ENCODE peak calls at places on chromosomes 16 and 17, in nine cellular contexts. I, N, A, O, L, B, H, R and U are unnamed samples.

GRCh38 chr17:50114849-50115357 is 15.1 kb downstream of the SAMD14 start:
- DNase-seq in I (peak; percentile 60), N (no peak), A (peak; percentile 61), O (peak; percentile 61), L (no peak), B (peak; percentile 79), H (no peak), R (no peak), U (no peak)

GRCh38 chr16:9151597-9151996 is 60.2 kb downstream of the HAPSTR1 start:
- DNase-seq in I (no peak), N (no peak), A (peak; percentile 34), O (peak; percentile 91), L (no peak), B (peak; percentile 36), H (no peak), R (no peak), U (no peak)

GRCh38 chr16:51393381-51394005 is 242.4 kb upstream of the SALL1 start:
- DNase-seq in I (peak; percentile 9), N (no peak), A (peak; percentile 19), O (peak; percentile 38), L (no peak), B (peak; percentile 48), H (no peak), R (no peak), U (no peak)

GRCh38 chr17:199806-200603 is 18.6 kb upstream of the DOC2B start:
- DNase-seq in I (no peak), N (no peak), A (no peak), O (no peak), L (no peak), B (peak; percentile 7), H (no peak), R (no peak), U (no peak)

GRCh38 chr16:72739577-72739976 is 308.4 kb downstream of the ZFHX3 start:
- DNase-seq in I (no peak), N (no peak), A (peak; percentile 31), O (no peak), L (no peak), B (peak; percentile 21), H (no peak), R (no peak), U (no peak)

GRCh38 chr16:7602424-7602935 is 269.8 kb downstream of the RBFOX1 start:
- DNase-seq in I (no peak), N (no peak), A (no peak), O (no peak), L (no peak), B (no peak), H (no peak), R (no peak), U (no peak)

GRCh38 chr16:85347213-85347591 is 234.9 kb upstream of the CIBAR2 start:
- DNase-seq in I (peak; percentile 57), N (no peak), A (no peak), O (no peak), L (no peak), B (peak; percentile 15), H (no peak), R (no peak), U (no peak)

GRCh38 chr17:73278465-73279453 is 17.1 kb upstream of the CPSF4L start:
- DNase-seq in I (no peak), N (no peak), A (peak; percentile 28), O (no peak), L (no peak), B (peak; percentile 51), H (no peak), R (no peak), U (no peak)

GRCh38 chr16:57345666-57346204 is 12.8 kb upstream of the CCL22 start:
- DNase-seq in I (no peak), N (no peak), A (no peak), O (no peak), L (no peak), B (no peak), H (no peak), R (no peak), U (no peak)

GRCh38 chr16:83652898-83653297 is 154.9 kb upstream of the HSBP1 start:
- DNase-seq in I (no peak), N (no peak), A (no peak), O (no peak), L (no peak), B (peak; percentile 3), H (no peak), R (no peak), U (no peak)

GRCh38 chr17:21459536-21459935 is 83.4 kb downstream of the KCNJ12 start:
- DNase-seq in I (no peak), N (no peak), A (no peak), O (no peak), L (no peak), B (no peak), H (no peak), R (no peak), U (peak; percentile 55)